ENCODE peak calls at places on chromosomes 5 and 9, in seven cellular contexts. One of them, this sample, is unnamed.

GRCh38 chr5:133610489-133611356 is 1.6 kb downstream of the FSTL4 start:
- DNase-seq in heart left ventricle: peak; percentile 80
- DNase-seq in body of pancreas: peak; percentile 75
- DNase-seq in GM12891: peak; percentile 61
- DNase-seq in K562: peak; percentile 45
- DNase-seq in breast epithelium: peak; percentile 23
- DNase-seq in IMR-90: no peak
- DNase-seq in this sample: peak; percentile 32

GRCh38 chr9:85453850-85454249 is 287.9 kb downstream of the AGTPBP1 start:
- DNase-seq in breast epithelium: no peak
- DNase-seq in GM12891: no peak
- DNase-seq in IMR-90: no peak
- DNase-seq in K562: no peak
- DNase-seq in heart left ventricle: no peak
- DNase-seq in body of pancreas: no peak
- DNase-seq in this sample: no peak

GRCh38 chr9:69223605-69224004 is 49.5 kb downstream of the TJP2 start:
- DNase-seq in breast epithelium: no peak
- DNase-seq in IMR-90: peak; percentile 70
- DNase-seq in GM12891: peak; percentile 27
- DNase-seq in body of pancreas: no peak
- DNase-seq in heart left ventricle: no peak
- DNase-seq in K562: peak; percentile 57
- DNase-seq in this sample: peak; percentile 74

GRCh38 chr9:68740561-68740960 is 35.5 kb downstream of the PIP5K1B start:
- DNase-seq in K562: no peak
- DNase-seq in body of pancreas: no peak
- DNase-seq in GM12891: no peak
- DNase-seq in heart left ventricle: no peak
- DNase-seq in IMR-90: no peak
- DNase-seq in breast epithelium: no peak
- DNase-seq in this sample: peak; percentile 72

GRCh38 chr9:79896390-79896789 is 324.6 kb downstream of the TLE4 start:
- DNase-seq in body of pancreas: no peak
- DNase-seq in IMR-90: peak; percentile 1
- DNase-seq in breast epithelium: no peak
- DNase-seq in K562: no peak
- DNase-seq in heart left ventricle: no peak
- DNase-seq in GM12891: no peak
- DNase-seq in this sample: no peak

GRCh38 chr5:178785999-178786398 is 55.5 kb upstream of the ZNF354A start:
- DNase-seq in breast epithelium: no peak
- DNase-seq in K562: peak; percentile 28
- DNase-seq in heart left ventricle: no peak
- DNase-seq in IMR-90: no peak
- DNase-seq in GM12891: no peak
- DNase-seq in body of pancreas: no peak
- DNase-seq in this sample: no peak

GRCh38 chr5:72848474-72849428 is 32.3 kb downstream of the TNPO1 start:
- DNase-seq in body of pancreas: peak; percentile 55
- DNase-seq in GM12891: peak; percentile 37
- DNase-seq in IMR-90: peak; percentile 29
- DNase-seq in breast epithelium: no peak
- DNase-seq in K562: peak; percentile 87
- DNase-seq in heart left ventricle: peak; percentile 82
- DNase-seq in this sample: peak; percentile 72

GRCh38 chr5:27821681-27822080 is 783.3 kb upstream of the CDH9 start:
- DNase-seq in heart left ventricle: no peak
- DNase-seq in breast epithelium: no peak
- DNase-seq in IMR-90: no peak
- DNase-seq in GM12891: no peak
- DNase-seq in K562: no peak
- DNase-seq in body of pancreas: no peak
- DNase-seq in this sample: no peak

GRCh38 chr9:85007753-85008152 is 338.2 kb downstream of the NTRK2 start:
- DNase-seq in GM12891: no peak
- DNase-seq in breast epithelium: no peak
- DNase-seq in K562: no peak
- DNase-seq in IMR-90: no peak
- DNase-seq in body of pancreas: no peak
- DNase-seq in heart left ventricle: no peak
- DNase-seq in this sample: no peak

GRCh38 chr9:132006657-132007370 is 72.9 kb downstream of the MED27 start:
- DNase-seq in K562: no peak
- DNase-seq in heart left ventricle: no peak
- DNase-seq in breast epithelium: no peak
- DNase-seq in IMR-90: peak; percentile 72
- DNase-seq in GM12891: peak; percentile 22
- DNase-seq in body of pancreas: no peak
- DNase-seq in this sample: no peak

GRCh38 chr5:158175664-158176507 is 316.9 kb upstream of the CLINT1 start:
- DNase-seq in heart left ventricle: no peak
- DNase-seq in breast epithelium: no peak
- DNase-seq in K562: no peak
- DNase-seq in GM12891: no peak
- DNase-seq in IMR-90: no peak
- DNase-seq in body of pancreas: no peak
- DNase-seq in this sample: no peak

GRCh38 chr9:131420913-131421312 is 27.0 kb downstream of the PRRC2B start:
- DNase-seq in body of pancreas: no peak
- DNase-seq in K562: no peak
- DNase-seq in heart left ventricle: no peak
- DNase-seq in IMR-90: peak; percentile 60
- DNase-seq in GM12891: no peak
- DNase-seq in breast epithelium: peak; percentile 53
- DNase-seq in this sample: no peak

GRCh38 chr9:38065369-38066075 is 3.5 kb downstream of the SHB start:
- DNase-seq in breast epithelium: no peak
- DNase-seq in GM12891: no peak
- DNase-seq in IMR-90: no peak
- DNase-seq in K562: peak; percentile 47
- DNase-seq in body of pancreas: no peak
- DNase-seq in heart left ventricle: no peak
- DNase-seq in this sample: no peak

GRCh38 chr5:172093965-172094364 is 87.5 kb upstream of the FBXW11 start:
- DNase-seq in K562: no peak
- DNase-seq in IMR-90: no peak
- DNase-seq in GM12891: no peak
- DNase-seq in heart left ventricle: peak; percentile 67
- DNase-seq in breast epithelium: no peak
- DNase-seq in body of pancreas: no peak
- DNase-seq in this sample: no peak

GRCh38 chr9:38659538-38659937 is 39.1 kb upstream of the ANKRD18A start:
- DNase-seq in breast epithelium: no peak
- DNase-seq in body of pancreas: no peak
- DNase-seq in GM12891: no peak
- DNase-seq in K562: no peak
- DNase-seq in heart left ventricle: no peak
- DNase-seq in IMR-90: no peak
- DNase-seq in this sample: no peak

GRCh38 chr9:132054024-132054423 is 25.6 kb downstream of the MED27 start:
- DNase-seq in body of pancreas: no peak
- DNase-seq in breast epithelium: no peak
- DNase-seq in heart left ventricle: no peak
- DNase-seq in IMR-90: no peak
- DNase-seq in GM12891: no peak
- DNase-seq in K562: peak; percentile 41
- DNase-seq in this sample: no peak

GRCh38 chr5:121937762-121938161 is 24.0 kb upstream of the SRFBP1 start:
- DNase-seq in body of pancreas: no peak
- DNase-seq in heart left ventricle: no peak
- DNase-seq in GM12891: no peak
- DNase-seq in K562: no peak
- DNase-seq in IMR-90: no peak
- DNase-seq in breast epithelium: no peak
- DNase-seq in this sample: no peak

GRCh38 chr5:163079618-163080017 is 357.8 kb upstream of the CCNG1 start:
- DNase-seq in IMR-90: no peak
- DNase-seq in heart left ventricle: no peak
- DNase-seq in body of pancreas: no peak
- DNase-seq in K562: no peak
- DNase-seq in breast epithelium: no peak
- DNase-seq in GM12891: no peak
- DNase-seq in this sample: no peak

GRCh38 chr9:35828716-35829083 is at the start of gene FAM221B:
- DNase-seq in breast epithelium: no peak
- DNase-seq in GM12891: no peak
- DNase-seq in K562: no peak
- DNase-seq in heart left ventricle: peak; percentile 66
- DNase-seq in IMR-90: no peak
- DNase-seq in body of pancreas: peak; percentile 52
- DNase-seq in this sample: no peak

GRCh38 chr9:114844766-114845165 is 38.9 kb upstream of the TNFSF15 start:
- DNase-seq in body of pancreas: no peak
- DNase-seq in K562: no peak
- DNase-seq in heart left ventricle: no peak
- DNase-seq in GM12891: no peak
- DNase-seq in IMR-90: no peak
- DNase-seq in breast epithelium: no peak
- DNase-seq in this sample: no peak

GRCh38 chr5:9538504-9538903 is 7.4 kb downstream of the SEMA5A start:
- DNase-seq in breast epithelium: no peak
- DNase-seq in IMR-90: no peak
- DNase-seq in heart left ventricle: no peak
- DNase-seq in GM12891: no peak
- DNase-seq in K562: no peak
- DNase-seq in body of pancreas: no peak
- DNase-seq in this sample: no peak

DNA sequence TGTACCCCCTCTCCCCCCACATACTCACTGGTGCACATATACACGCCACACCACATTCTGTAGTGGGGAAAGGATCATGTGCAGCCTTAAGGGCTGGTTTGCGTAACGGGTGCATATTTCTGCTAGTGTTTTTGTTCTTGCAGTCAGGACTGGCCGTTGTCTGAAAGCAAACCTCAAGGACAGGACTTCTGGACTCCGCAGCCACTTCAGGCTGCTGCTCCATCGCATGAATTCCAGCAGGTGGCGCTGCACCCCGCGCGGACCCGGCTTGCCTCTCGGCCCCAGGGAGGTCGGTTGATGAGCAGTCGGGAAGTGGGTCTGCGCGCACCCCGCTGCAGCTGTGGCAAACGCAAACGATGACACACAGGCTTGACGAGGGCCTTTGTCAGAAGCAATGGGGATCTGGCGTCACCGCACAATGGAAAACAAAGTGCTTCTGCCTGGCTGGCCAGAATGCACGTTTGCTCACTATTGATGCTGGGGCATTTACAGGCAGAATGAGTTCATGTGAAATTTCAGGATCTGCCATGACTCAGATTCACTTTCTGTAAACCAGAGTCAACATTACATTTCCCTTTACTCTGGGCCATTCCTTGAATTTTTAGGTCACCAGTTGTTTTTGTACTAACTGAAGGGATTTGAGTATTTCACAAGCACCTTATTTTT is 36.3 kb upstream of the GLRX start:
- DNase-seq in heart left ventricle: peak; percentile 95
- DNase-seq in K562: peak; percentile 88
- DNase-seq in breast epithelium: peak; percentile 84
- DNase-seq in IMR-90: peak; percentile 100
- DNase-seq in body of pancreas: peak; percentile 85
- DNase-seq in GM12891: peak; percentile 81
- DNase-seq in this sample: peak; percentile 91
- TF ChIP-seq POLR2A in heart left ventricle: no peak
- TF ChIP-seq POLR2A in K562: no peak
- TF ChIP-seq POLR2A in breast epithelium: no peak
- TF ChIP-seq POLR2A in IMR-90: peak; percentile 42
- TF ChIP-seq POLR2A in body of pancreas: no peak
- TF ChIP-seq POLR2A in GM12891: no peak
- TF ChIP-seq POLR2A in this sample: no peak

DNA sequence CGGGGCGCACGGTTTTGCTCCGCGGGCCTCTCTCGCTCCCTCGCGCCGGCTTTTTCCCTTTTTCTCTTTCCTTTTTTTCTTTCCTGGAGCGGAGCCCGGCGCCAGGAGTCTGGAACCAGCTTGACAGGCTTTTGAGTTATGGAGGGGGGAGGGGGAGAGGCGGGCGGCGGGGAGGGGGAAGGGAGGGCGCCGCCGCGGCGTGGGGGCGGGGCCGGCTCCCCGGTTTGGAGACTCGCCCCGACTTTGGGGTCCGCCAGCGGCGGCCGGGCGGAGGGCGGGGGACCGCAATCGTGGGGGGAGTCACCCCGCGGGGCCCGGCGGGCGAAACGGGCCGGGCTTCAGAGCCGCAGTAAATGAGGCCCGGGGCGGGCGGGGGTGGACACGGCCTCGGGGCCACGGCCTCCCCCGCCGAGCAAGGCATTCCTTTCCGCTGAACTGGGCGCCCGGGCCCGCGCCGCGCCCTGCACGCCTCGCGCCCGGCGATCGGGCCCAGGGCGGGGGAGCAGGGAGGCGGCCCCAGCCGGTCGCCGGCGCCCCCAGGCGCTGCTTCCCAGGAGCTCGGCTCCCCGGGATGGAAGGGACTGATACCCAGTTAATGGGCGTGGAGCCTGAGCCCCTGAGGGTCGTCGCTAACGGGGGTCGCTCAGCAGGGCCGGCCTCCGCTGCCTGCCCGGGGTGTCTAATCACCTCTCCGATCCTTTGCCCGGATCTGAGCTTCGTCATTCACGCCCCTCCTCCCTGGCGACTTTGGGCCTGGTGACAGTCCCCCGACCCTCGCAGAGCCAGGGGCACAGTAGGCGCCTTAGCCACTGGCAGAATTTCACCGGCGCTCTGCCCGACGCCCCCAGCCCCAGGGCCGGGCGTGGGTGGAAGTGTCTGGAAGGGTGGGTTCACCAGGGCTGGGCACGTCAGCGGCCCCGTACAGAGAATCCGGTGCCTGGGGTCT is 138.1 kb downstream of the C9orf50 start:
- DNase-seq in GM12891: no peak
- DNase-seq in breast epithelium: peak; percentile 87
- DNase-seq in IMR-90: peak; percentile 84
- DNase-seq in body of pancreas: peak; percentile 93
- DNase-seq in heart left ventricle: peak; percentile 88
- DNase-seq in K562: peak; percentile 86
- DNase-seq in this sample: peak; percentile 32
- TF ChIP-seq POLR2A in GM12891: no peak
- TF ChIP-seq POLR2A in breast epithelium: no peak
- TF ChIP-seq POLR2A in IMR-90: peak; percentile 30
- TF ChIP-seq POLR2A in body of pancreas: peak; percentile 34
- TF ChIP-seq POLR2A in heart left ventricle: no peak
- TF ChIP-seq POLR2A in K562: peak; percentile 34
- TF ChIP-seq POLR2A in this sample: no peak

DNA sequence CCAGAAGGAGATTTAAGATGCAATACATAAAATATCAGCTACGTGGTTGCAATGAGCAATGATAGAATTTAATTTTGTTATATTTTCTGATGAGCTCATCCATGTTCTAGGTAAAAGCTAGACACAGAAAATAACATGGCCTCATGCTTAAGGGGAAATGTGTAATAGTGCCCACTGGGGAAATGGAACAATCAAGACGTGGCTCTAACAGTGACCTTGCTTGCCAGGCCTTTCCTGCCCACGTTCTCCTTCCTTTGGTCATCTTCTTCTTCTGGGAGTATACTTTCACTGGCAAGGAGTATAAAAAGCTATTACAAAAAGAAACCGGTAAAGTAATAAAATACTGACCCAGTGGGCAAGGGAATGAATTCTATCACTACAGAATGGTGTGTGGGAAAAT is 116.3 kb upstream of the TMEM161B start:
- DNase-seq in IMR-90: no peak
- DNase-seq in GM12891: no peak
- DNase-seq in body of pancreas: no peak
- DNase-seq in breast epithelium: no peak
- DNase-seq in heart left ventricle: no peak
- DNase-seq in K562: no peak
- DNase-seq in this sample: no peak
- TF ChIP-seq POLR2A in IMR-90: no peak
- TF ChIP-seq POLR2A in GM12891: no peak
- TF ChIP-seq POLR2A in body of pancreas: no peak
- TF ChIP-seq POLR2A in breast epithelium: no peak
- TF ChIP-seq POLR2A in heart left ventricle: no peak
- TF ChIP-seq POLR2A in K562: no peak
- TF ChIP-seq POLR2A in this sample: no peak

GRCh38 chr5:1494780-1495524 is 28.8 kb downstream of the LPCAT1 start:
- DNase-seq in K562: no peak
- DNase-seq in breast epithelium: no peak
- DNase-seq in GM12891: no peak
- DNase-seq in body of pancreas: no peak
- DNase-seq in IMR-90: no peak
- DNase-seq in heart left ventricle: peak; percentile 79
- DNase-seq in this sample: no peak
- TF ChIP-seq POLR2A in K562: no peak
- TF ChIP-seq POLR2A in breast epithelium: no peak
- TF ChIP-seq POLR2A in GM12891: peak; percentile 41
- TF ChIP-seq POLR2A in body of pancreas: no peak
- TF ChIP-seq POLR2A in IMR-90: no peak
- TF ChIP-seq POLR2A in heart left ventricle: no peak
- TF ChIP-seq POLR2A in this sample: no peak

This sample was measured in erythroblast.